ENCODE peak calls at places on chromosomes 4 and X, in eight cellular contexts. O is right lobe of liver; A is mesendoderm; U is CD8-positive, alpha-beta T cell; I is PC-9; Y is mammary epithelial cell; B is GM23248; P is tibial nerve. K is an unnamed sample.

GRCh38 chr4:6206771-6207290 is 6.5 kb upstream of the JAKMIP1 start:
- DNase-seq in O (peak), A (peak), U (no peak), I (no peak), Y (no peak), B (no peak), P (no peak), K (no peak)

GRCh38 chrX:135505356-135505755 is 15.1 kb upstream of the INTS6L start:
- DNase-seq in O (no peak), A (no peak), U (no peak), I (no peak), Y (peak), B (peak), P (no peak), K (no peak)

GRCh38 chrX:149837167-149837566 is 43.8 kb upstream of the MAGEA8 start:
- DNase-seq in O (no peak), A (no peak), U (no peak), I (no peak), Y (no peak), B (no peak), P (no peak), K (no peak)

GRCh38 chrX:132710756-132711155 is 221.9 kb upstream of the MBNL3 start:
- DNase-seq in O (no peak), A (no peak), U (no peak), I (no peak), Y (no peak), B (no peak), P (no peak), K (no peak)

GRCh38 chrX:50211510-50211909 is 6.9 kb downstream of the CCNB3 start:
- DNase-seq in O (no peak), A (peak), U (no peak), I (no peak), Y (peak), B (peak), P (no peak), K (no peak)

GRCh38 chr4:27066591-27066990 is 205.9 kb downstream of the STIM2 start:
- DNase-seq in O (peak), A (no peak), U (no peak), I (peak), Y (no peak), B (no peak), P (no peak), K (no peak)

GRCh38 chr4:151430737-151431457 is 21.9 kb downstream of the FHIP1A start:
- DNase-seq in O (no peak), A (peak), U (no peak), I (no peak), Y (peak), B (no peak), P (no peak), K (no peak)

GRCh38 chr4:2083116-2083825 is 24.1 kb downstream of the NAT8L start:
- DNase-seq in O (peak), A (no peak), U (peak), I (no peak), Y (no peak), B (no peak), P (no peak), K (no peak)

GRCh38 chr4:4526401-4526800 is 15.4 kb downstream of the STX18 start:
- DNase-seq in O (no peak), A (no peak), U (no peak), I (no peak), Y (no peak), B (no peak), P (no peak), K (no peak)

GRCh38 chr4:56321246-56321645 is 66.0 kb downstream of the AASDH start:
- DNase-seq in O (no peak), A (no peak), U (no peak), I (no peak), Y (no peak), B (peak), P (no peak), K (no peak)

GRCh38 chr4:182189107-182189878 is 53.9 kb upstream of the TENM3 start:
- DNase-seq in O (no peak), A (no peak), U (no peak), I (no peak), Y (peak), B (peak), P (no peak), K (peak)

GRCh38 chr4:6281436-6282144 is 11.9 kb downstream of the WFS1 start:
- DNase-seq in O (no peak), A (no peak), U (no peak), I (no peak), Y (no peak), B (no peak), P (no peak), K (no peak)

GRCh38 chr4:108881190-108881589 is 118.3 kb upstream of the ETNPPL start:
- DNase-seq in O (no peak), A (peak), U (no peak), I (no peak), Y (peak), B (peak), P (no peak), K (peak)

GRCh38 chr4:139461022-139461421 is 7.1 kb downstream of the RAB33B start:
- DNase-seq in O (no peak), A (peak), U (no peak), I (no peak), Y (no peak), B (peak), P (no peak), K (no peak)

GRCh38 chr4:8544741-8545438 is 35.3 kb upstream of the GPR78 start:
- DNase-seq in O (no peak), A (no peak), U (no peak), I (no peak), Y (no peak), B (no peak), P (no peak), K (no peak)

GRCh38 chrX:19799319-19800182 is 87.8 kb downstream of the SH3KBP1 start:
- DNase-seq in O (no peak), A (no peak), U (peak), I (no peak), Y (no peak), B (peak), P (no peak), K (no peak)

GRCh38 chr4:53192496-53192895 is 173.4 kb downstream of the SCFD2 start:
- DNase-seq in O (no peak), A (no peak), U (no peak), I (no peak), Y (no peak), B (peak), P (no peak), K (no peak)

GRCh38 chr4:16192631-16193483 is 33.4 kb downstream of the TAPT1 start:
- DNase-seq in O (no peak), A (no peak), U (no peak), I (no peak), Y (no peak), B (no peak), P (no peak), K (no peak)

GRCh38 chr4:139247241-139247640 is 32.8 kb downstream of the MGARP start:
- DNase-seq in O (no peak), A (no peak), U (no peak), I (no peak), Y (no peak), B (peak), P (no peak), K (no peak)

GRCh38 chrX:13340182-13340791 is 20.4 kb upstream of the ATXN3L start:
- DNase-seq in O (no peak), A (no peak), U (no peak), I (no peak), Y (peak), B (peak), P (no peak), K (no peak)

GRCh38 chr4:102612824-102613366 is 111.7 kb downstream of the NFKB1 start:
- DNase-seq in O (no peak), A (peak), U (peak), I (no peak), Y (peak), B (no peak), P (no peak), K (no peak)

GRCh38 chr4:2368779-2369437 is 49.5 kb downstream of the ZFYVE28 start:
- DNase-seq in O (peak), A (no peak), U (no peak), I (no peak), Y (no peak), B (no peak), P (no peak), K (no peak)

GRCh38 chr4:31081375-31081774 is 361.2 kb downstream of the PCDH7 start:
- DNase-seq in O (no peak), A (no peak), U (no peak), I (peak), Y (peak), B (peak), P (no peak), K (no peak)

GRCh38 chr4:106266201-106266600 is 49.8 kb downstream of the TBCK start:
- DNase-seq in O (no peak), A (peak), U (no peak), I (no peak), Y (peak), B (peak), P (no peak), K (no peak)

GRCh38 chr4:29066856-29067255 is 1653.3 kb upstream of the PCDH7 start:
- DNase-seq in O (no peak), A (no peak), U (no peak), I (no peak), Y (no peak), B (no peak), P (no peak), K (no peak)

GRCh38 chr4:181594188-181594587 is 649.0 kb upstream of the TENM3 start:
- DNase-seq in O (no peak), A (no peak), U (no peak), I (no peak), Y (no peak), B (no peak), P (no peak), K (no peak)

GRCh38 chrX:39397561-39398200 is 596.4 kb downstream of the MID1IP1 start:
- DNase-seq in O (no peak), A (no peak), U (no peak), I (no peak), Y (no peak), B (no peak), P (no peak), K (no peak)

GRCh38 chr4:60948008-60948407 is 252.1 kb upstream of the ADGRL3 start:
- DNase-seq in O (no peak), A (no peak), U (no peak), I (no peak), Y (peak), B (no peak), P (no peak), K (no peak)

GRCh38 chrX:34275710-34276109 is 143.6 kb upstream of the FAM47A start:
- DNase-seq in O (no peak), A (peak), U (no peak), I (no peak), Y (no peak), B (no peak), P (no peak), K (no peak)

GRCh38 chr4:150142831-150143230 is 64.6 kb downstream of the DCLK2 start:
- DNase-seq in O (no peak), A (no peak), U (no peak), I (no peak), Y (no peak), B (no peak), P (no peak), K (no peak)

GRCh38 chrX:98516120-98516519 is 1632.4 kb downstream of the RPA4 start:
- DNase-seq in O (no peak), A (no peak), U (no peak), I (no peak), Y (no peak), B (no peak), P (no peak), K (no peak)

GRCh38 chr4:118821590-118822293 is 14.2 kb downstream of the SEC24D start:
- DNase-seq in O (peak), A (no peak), U (no peak), I (no peak), Y (no peak), B (peak), P (no peak), K (no peak)

GRCh38 chr4:84378983-84379382 is 120.1 kb downstream of the NKX6-1 start:
- DNase-seq in O (no peak), A (peak), U (no peak), I (no peak), Y (no peak), B (no peak), P (no peak), K (no peak)

GRCh38 chr4:38785041-38785790 is 2.4 kb upstream of the TLR10 start:
- DNase-seq in O (no peak), A (no peak), U (no peak), I (no peak), Y (no peak), B (no peak), P (no peak), K (no peak)

GRCh38 chr4:38784141-38784540 is 1.4 kb upstream of the TLR10 start:
- DNase-seq in O (no peak), A (no peak), U (no peak), I (no peak), Y (no peak), B (no peak), P (no peak), K (no peak)

GRCh38 chr4:38781854-38782261 is 932 bp downstream of the TLR10 start:
- DNase-seq in O (no peak), A (no peak), U (no peak), I (no peak), Y (no peak), B (no peak), P (no peak), K (no peak)

GRCh38 chr4:38783109-38783460 is 295 bp upstream of the TLR10 start:
- DNase-seq in O (no peak), A (no peak), U (no peak), I (no peak), Y (no peak), B (no peak), P (no peak), K (no peak)

GRCh38 chr4:38782452-38783108 is at the start of gene TLR10:
- DNase-seq in O (peak), A (peak), U (peak), I (no peak), Y (peak), B (peak), P (no peak), K (no peak)
- H3K4me3 ChIP-seq in O (no peak), A (no peak), U (no peak), I (no peak), Y (no peak), B (no peak), P (no peak), K (no peak)

DNA sequence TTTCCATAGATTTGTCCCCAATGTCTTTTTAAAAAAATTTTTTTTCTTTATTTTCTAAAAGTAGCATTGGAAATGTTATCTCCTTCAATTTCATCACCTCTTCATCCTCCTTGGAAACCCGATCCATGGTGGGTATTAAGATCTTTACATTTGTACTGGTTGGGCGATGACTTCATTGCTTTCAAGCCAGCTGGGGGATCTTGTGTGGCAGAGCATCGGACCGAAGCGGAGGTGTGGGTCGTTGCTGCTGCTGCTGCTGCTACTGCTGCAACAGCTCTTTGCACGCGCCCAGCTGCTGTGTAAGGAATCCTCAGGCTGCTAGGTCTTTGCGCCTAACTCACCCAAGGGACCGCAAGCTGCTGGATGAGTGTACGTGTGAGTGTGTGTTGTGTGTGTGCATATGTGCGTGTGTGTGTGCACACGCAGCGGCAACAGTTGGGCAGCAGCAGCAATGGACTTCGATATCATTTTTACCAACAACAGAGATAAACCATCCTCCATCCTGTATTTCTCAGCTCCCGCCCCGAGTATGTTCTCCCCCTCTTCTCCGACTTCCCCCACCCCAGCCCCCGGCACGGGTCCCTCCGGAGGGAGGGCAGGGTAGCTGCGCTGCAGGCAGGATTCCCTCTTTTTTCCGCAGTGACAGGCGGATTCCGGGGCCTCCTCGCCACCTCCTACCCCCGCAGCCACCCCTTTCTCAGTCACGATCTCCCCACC is 768 bp upstream of the CDKL5 start:
- DNase-seq in O (no peak), A (peak), U (peak), I (no peak), Y (peak), B (peak), P (no peak), K (no peak)
- H3K4me3 ChIP-seq in O (peak), A (peak), U (peak), I (peak), Y (peak), B (peak), P (peak), K (peak)

GRCh38 chr4:37664696-37665095 is 21.5 kb downstream of the RELL1 start:
- DNase-seq in O (no peak), A (peak), U (no peak), I (no peak), Y (no peak), B (no peak), P (no peak), K (no peak)

GRCh38 chr4:37661643-37662221 is 24.4 kb downstream of the RELL1 start:
- DNase-seq in O (no peak), A (no peak), U (no peak), I (no peak), Y (no peak), B (peak), P (no peak), K (peak)

GRCh38 chr4:37662306-37662705 is 23.9 kb downstream of the RELL1 start:
- DNase-seq in O (no peak), A (no peak), U (no peak), I (no peak), Y (no peak), B (no peak), P (no peak), K (no peak)

GRCh38 chr4:37663552-37663951 is 22.6 kb downstream of the RELL1 start:
- DNase-seq in O (no peak), A (no peak), U (no peak), I (no peak), Y (no peak), B (no peak), P (no peak), K (no peak)

DNA sequence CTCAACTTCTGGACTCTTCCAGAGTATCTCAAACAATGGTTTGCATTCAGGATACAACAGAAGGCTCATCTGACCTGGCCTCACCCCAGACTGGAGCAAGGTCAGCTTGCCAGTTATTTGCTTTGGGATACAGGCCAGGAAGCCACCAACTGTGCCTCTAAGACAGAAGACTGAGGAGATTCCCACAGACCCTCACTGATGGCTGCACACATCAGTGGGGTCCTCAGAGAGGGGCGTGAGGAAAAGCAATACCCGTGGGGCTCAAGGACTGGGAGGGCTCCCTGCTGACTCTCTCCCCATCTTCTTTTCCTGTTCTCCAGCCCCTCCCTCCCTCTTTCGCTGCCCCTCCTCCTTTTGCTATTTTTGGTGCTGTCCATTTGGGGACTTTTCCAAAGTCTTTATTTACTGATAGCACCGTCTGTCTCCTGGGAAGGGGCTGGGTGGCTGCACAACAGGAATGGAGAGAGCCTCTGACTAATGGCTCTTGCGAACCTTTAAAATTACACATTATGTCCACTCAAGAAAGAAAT is 23.2 kb downstream of the RELL1 start:
- DNase-seq in O (no peak), A (no peak), U (no peak), I (no peak), Y (no peak), B (no peak), P (no peak), K (peak)
- H3K4me3 ChIP-seq in O (no peak), A (no peak), U (no peak), I (no peak), Y (no peak), B (no peak), P (no peak), K (no peak)

GRCh38 chr4:159107203-159107921 is 4.5 kb downstream of the RAPGEF2 start:
- DNase-seq in O (no peak), A (no peak), U (no peak), I (no peak), Y (peak), B (peak), P (no peak), K (no peak)

GRCh38 chr4:159105063-159105414 is 2.2 kb downstream of the RAPGEF2 start:
- DNase-seq in O (no peak), A (peak), U (no peak), I (no peak), Y (peak), B (peak), P (no peak), K (no peak)

GRCh38 chr4:159103406-159104131 is 690 bp downstream of the RAPGEF2 start:
- DNase-seq in O (peak), A (peak), U (peak), I (no peak), Y (peak), B (peak), P (peak), K (no peak)

GRCh38 chr4:159106636-159107035 is 3.8 kb downstream of the RAPGEF2 start:
- DNase-seq in O (no peak), A (no peak), U (no peak), I (no peak), Y (no peak), B (no peak), P (no peak), K (no peak)

GRCh38 chr4:159105761-159106243 is 2.9 kb downstream of the RAPGEF2 start:
- DNase-seq in O (no peak), A (peak), U (no peak), I (peak), Y (peak), B (peak), P (no peak), K (no peak)
- H3K4me3 ChIP-seq in O (peak), A (peak), U (no peak), I (peak), Y (peak), B (peak), P (peak), K (peak)

GRCh38 chr4:110480031-110480549 is 4.1 kb downstream of the ENPEP start:
- DNase-seq in O (no peak), A (peak), U (no peak), I (no peak), Y (peak), B (peak), P (no peak), K (no peak)
- H3K4me3 ChIP-seq in O (no peak), A (no peak), U (no peak), I (no peak), Y (no peak), B (peak), P (no peak), K (no peak)

DNA sequence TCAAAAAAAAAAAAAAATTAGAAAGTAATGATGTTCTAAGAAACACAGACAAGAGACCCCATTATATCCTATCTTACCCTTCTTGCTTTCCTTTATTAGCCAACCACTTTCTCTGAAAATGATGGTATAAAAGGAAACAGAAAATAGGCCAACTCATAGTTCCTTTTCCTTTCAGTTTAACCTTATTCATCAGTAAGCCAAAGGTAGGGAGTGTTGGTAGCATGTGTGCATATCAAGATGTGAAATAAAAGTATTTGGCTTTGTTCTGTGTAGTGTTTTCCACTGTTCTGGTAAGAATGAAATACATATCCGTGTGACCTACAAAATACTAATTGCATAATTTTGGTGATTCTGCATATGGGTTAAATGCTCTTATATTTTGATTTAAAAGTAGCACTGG is 266.6 kb downstream of the ZNF674 start:
- DNase-seq in O (no peak), A (no peak), U (no peak), I (no peak), Y (no peak), B (no peak), P (no peak), K (no peak)
- H3K4me3 ChIP-seq in O (no peak), A (no peak), U (no peak), I (no peak), Y (no peak), B (no peak), P (no peak), K (no peak)

GRCh38 chr4:85828295-85828910 is 353.5 kb downstream of the ARHGAP24 start:
- DNase-seq in O (no peak), A (no peak), U (no peak), I (no peak), Y (peak), B (peak), P (no peak), K (no peak)
- H3K4me3 ChIP-seq in O (peak), A (no peak), U (no peak), I (no peak), Y (no peak), B (peak), P (peak), K (peak)